ENCODE peak calls at places on chromosomes 1 and 21, in six cellular contexts. B, R, J, H, M and T are unnamed samples.

GRCh38 chr1:173414539-173414938 is 62.6 kb upstream of the PRDX6 start:
- DNase-seq in J (no peak), H (no peak), B (no peak), R (no peak), M (no peak), T (no peak)

GRCh38 chr1:15820478-15820877 is 13.0 kb upstream of the UQCRHL start:
- DNase-seq in J (peak; percentile 74), B (no peak), H (no peak), M (no peak), R (no peak), T (no peak)

GRCh38 chr1:77143529-77144121 is 75.6 kb downstream of the PIGK start:
- DNase-seq in M (no peak), H (no peak), B (no peak), R (no peak), J (peak; percentile 43), T (no peak)

GRCh38 chr21:28538987-28539622 is 453.6 kb downstream of the LTN1 start:
- DNase-seq in J (peak; percentile 86), B (peak; percentile 68), R (no peak), M (no peak), H (no peak), T (no peak)

GRCh38 chr21:27001526-27001925 is 34.6 kb upstream of the ADAMTS5 start:
- DNase-seq in B (no peak), M (no peak), J (peak; percentile 17), H (no peak), R (no peak), T (no peak)

GRCh38 chr1:246726255-246726679 is 2.1 kb downstream of the SCCPDH start:
- DNase-seq in R (no peak), J (no peak), B (no peak), H (no peak), M (no peak), T (no peak)

GRCh38 chr21:29540289-29540688 is 241.6 kb downstream of the BACH1 start:
- DNase-seq in H (no peak), R (no peak), M (no peak), B (no peak), J (no peak), T (no peak)

GRCh38 chr1:1306070-1306660 is 1.6 kb downstream of the ACAP3 start:
- DNase-seq in B (no peak), M (peak; percentile 46), H (no peak), J (peak; percentile 66), R (no peak), T (no peak)

GRCh38 chr1:162371611-162372010 is 5.0 kb downstream of the SPATA46 start:
- DNase-seq in R (no peak), M (no peak), J (peak; percentile 33), H (no peak), B (no peak), T (no peak)

GRCh38 chr1:2433936-2434335 is 21.6 kb upstream of the PEX10 start:
- DNase-seq in H (no peak), M (no peak), J (no peak), R (no peak), B (no peak), T (no peak)